ENCODE peak calls at places on chromosomes 5 and 9, in eight cellular contexts. One of them, this sample, is unnamed.

GRCh38 chr5:67815455-67816391 is 399.8 kb upstream of the PIK3R1 start:
- DNase-seq in GM18507: no peak
- DNase-seq in CD8-positive, alpha-beta T cell: no peak
- DNase-seq in lung microvascular endothelial cell: no peak
- DNase-seq in stimulated activated CD8-positive, alpha-beta memory T cell treated with anti-CD3 and anti-CD28 coated beads, Interleukin-15, amount 100 ng/mL, for 1 hour: no peak
- DNase-seq in stimulated activated CD4-positive, alpha-beta T cell treated with anti-CD3 and anti-CD28 coated beads, Interleukin-1b, Interleukin-23, amount 100 ng/mL, for 4 hours: no peak
- DNase-seq in caudate nucleus: no peak
- DNase-seq in EL: no peak
- DNase-seq in this sample: no peak

GRCh38 chr5:68771221-68771620 is 322.6 kb upstream of the SLC30A5 start:
- DNase-seq in GM18507: no peak
- DNase-seq in CD8-positive, alpha-beta T cell: no peak
- DNase-seq in lung microvascular endothelial cell: no peak
- DNase-seq in stimulated activated CD8-positive, alpha-beta memory T cell treated with anti-CD3 and anti-CD28 coated beads, Interleukin-15, amount 100 ng/mL, for 1 hour: no peak
- DNase-seq in stimulated activated CD4-positive, alpha-beta T cell treated with anti-CD3 and anti-CD28 coated beads, Interleukin-1b, Interleukin-23, amount 100 ng/mL, for 4 hours: no peak
- DNase-seq in caudate nucleus: no peak
- DNase-seq in EL: no peak
- DNase-seq in this sample: no peak

GRCh38 chr5:177295929-177296328 is 7.6 kb downstream of the RAB24 start:
- DNase-seq in GM18507: no peak
- DNase-seq in CD8-positive, alpha-beta T cell: no peak
- DNase-seq in lung microvascular endothelial cell: no peak
- DNase-seq in stimulated activated CD8-positive, alpha-beta memory T cell treated with anti-CD3 and anti-CD28 coated beads, Interleukin-15, amount 100 ng/mL, for 1 hour: no peak
- DNase-seq in stimulated activated CD4-positive, alpha-beta T cell treated with anti-CD3 and anti-CD28 coated beads, Interleukin-1b, Interleukin-23, amount 100 ng/mL, for 4 hours: no peak
- DNase-seq in caudate nucleus: no peak
- DNase-seq in EL: no peak
- DNase-seq in this sample: no peak

GRCh38 chr5:125199968-125200841 is 453.8 kb upstream of the ZNF608 start:
- DNase-seq in GM18507: no peak
- DNase-seq in CD8-positive, alpha-beta T cell: no peak
- DNase-seq in lung microvascular endothelial cell: peak; percentile 17
- DNase-seq in stimulated activated CD8-positive, alpha-beta memory T cell treated with anti-CD3 and anti-CD28 coated beads, Interleukin-15, amount 100 ng/mL, for 1 hour: no peak
- DNase-seq in stimulated activated CD4-positive, alpha-beta T cell treated with anti-CD3 and anti-CD28 coated beads, Interleukin-1b, Interleukin-23, amount 100 ng/mL, for 4 hours: no peak
- DNase-seq in caudate nucleus: peak; percentile 4
- DNase-seq in EL: peak; percentile 13
- DNase-seq in this sample: no peak

GRCh38 chr5:80181618-80182211 is 74.1 kb downstream of the SERINC5 start:
- DNase-seq in GM18507: no peak
- DNase-seq in CD8-positive, alpha-beta T cell: peak; percentile 42
- DNase-seq in lung microvascular endothelial cell: no peak
- DNase-seq in stimulated activated CD8-positive, alpha-beta memory T cell treated with anti-CD3 and anti-CD28 coated beads, Interleukin-15, amount 100 ng/mL, for 1 hour: no peak
- DNase-seq in stimulated activated CD4-positive, alpha-beta T cell treated with anti-CD3 and anti-CD28 coated beads, Interleukin-1b, Interleukin-23, amount 100 ng/mL, for 4 hours: no peak
- DNase-seq in caudate nucleus: no peak
- DNase-seq in EL: no peak
- DNase-seq in this sample: no peak

GRCh38 chr5:56910123-56910951 is 941 bp downstream of the SETD9 start:
- DNase-seq in GM18507: no peak
- DNase-seq in CD8-positive, alpha-beta T cell: no peak
- DNase-seq in lung microvascular endothelial cell: no peak
- DNase-seq in stimulated activated CD8-positive, alpha-beta memory T cell treated with anti-CD3 and anti-CD28 coated beads, Interleukin-15, amount 100 ng/mL, for 1 hour: no peak
- DNase-seq in stimulated activated CD4-positive, alpha-beta T cell treated with anti-CD3 and anti-CD28 coated beads, Interleukin-1b, Interleukin-23, amount 100 ng/mL, for 4 hours: no peak
- DNase-seq in caudate nucleus: peak; percentile 29
- DNase-seq in EL: no peak
- DNase-seq in this sample: no peak

GRCh38 chr5:135697251-135697958 is 118.6 kb upstream of the CXCL14 start:
- DNase-seq in GM18507: no peak
- DNase-seq in CD8-positive, alpha-beta T cell: no peak
- DNase-seq in lung microvascular endothelial cell: no peak
- DNase-seq in stimulated activated CD8-positive, alpha-beta memory T cell treated with anti-CD3 and anti-CD28 coated beads, Interleukin-15, amount 100 ng/mL, for 1 hour: no peak
- DNase-seq in stimulated activated CD4-positive, alpha-beta T cell treated with anti-CD3 and anti-CD28 coated beads, Interleukin-1b, Interleukin-23, amount 100 ng/mL, for 4 hours: no peak
- DNase-seq in caudate nucleus: no peak
- DNase-seq in EL: no peak
- DNase-seq in this sample: no peak

GRCh38 chr5:55232194-55232984 is 1.0 kb downstream of the CCNO start:
- DNase-seq in GM18507: no peak
- DNase-seq in CD8-positive, alpha-beta T cell: no peak
- DNase-seq in lung microvascular endothelial cell: no peak
- DNase-seq in stimulated activated CD8-positive, alpha-beta memory T cell treated with anti-CD3 and anti-CD28 coated beads, Interleukin-15, amount 100 ng/mL, for 1 hour: no peak
- DNase-seq in stimulated activated CD4-positive, alpha-beta T cell treated with anti-CD3 and anti-CD28 coated beads, Interleukin-1b, Interleukin-23, amount 100 ng/mL, for 4 hours: no peak
- DNase-seq in caudate nucleus: peak; percentile 59
- DNase-seq in EL: peak; percentile 57
- DNase-seq in this sample: no peak

GRCh38 chr9:16138961-16139441 is 586.2 kb downstream of the CCDC171 start:
- DNase-seq in GM18507: no peak
- DNase-seq in CD8-positive, alpha-beta T cell: no peak
- DNase-seq in lung microvascular endothelial cell: no peak
- DNase-seq in stimulated activated CD8-positive, alpha-beta memory T cell treated with anti-CD3 and anti-CD28 coated beads, Interleukin-15, amount 100 ng/mL, for 1 hour: no peak
- DNase-seq in stimulated activated CD4-positive, alpha-beta T cell treated with anti-CD3 and anti-CD28 coated beads, Interleukin-1b, Interleukin-23, amount 100 ng/mL, for 4 hours: no peak
- DNase-seq in caudate nucleus: no peak
- DNase-seq in EL: peak; percentile 61
- DNase-seq in this sample: no peak

This sample was measured in pulmonary artery endothelial cell.